ENCODE peak calls at places on chromosomes 13 and 19, in ten cellular contexts. I is fibroblast of lung; U is CD8-positive, alpha-beta T cell; H is glutamatergic neuron; Z is neural progenitor cell; Y is stomach; S is astrocyte of the spinal cord; J is ascending aorta; W is esophagus squamous epithelium; F is tibial artery. B is an unnamed sample.

GRCh38 chr19:34357431-34357830 is 7.6 kb upstream of the GPI start:
- DNase-seq in I (no peak), U (no peak), H (no peak), Z (no peak), Y (no peak), S (no peak), J (no peak), W (no peak), F (no peak), B (no peak)

GRCh38 chr13:99224019-99224418 is 23.4 kb downstream of the UBAC2 start:
- DNase-seq in I (no peak), U (no peak), H (no peak), Z (peak), Y (no peak), S (no peak), J (no peak), W (no peak), F (no peak), B (no peak)

GRCh38 chr13:59320021-59320420 is 843.7 kb downstream of the DIAPH3 start:
- DNase-seq in I (no peak), U (no peak), H (no peak), Z (no peak), Y (no peak), S (no peak), J (no peak), W (no peak), F (no peak), B (no peak)

GRCh38 chr13:94674609-94675348 is 37.6 kb downstream of the SOX21 start:
- DNase-seq in I (peak), U (peak), H (peak), Z (peak), Y (peak), S (peak), J (no peak), W (no peak), F (peak), B (no peak)

GRCh38 chr19:7172794-7173193 is 103.3 kb downstream of the ZNF557 start:
- DNase-seq in I (no peak), U (no peak), H (no peak), Z (no peak), Y (no peak), S (no peak), J (no peak), W (no peak), F (no peak), B (no peak)

GRCh38 chr13:101728615-101729014 is 276.1 kb downstream of the ITGBL1 start:
- DNase-seq in I (no peak), U (no peak), H (no peak), Z (no peak), Y (no peak), S (no peak), J (no peak), W (no peak), F (no peak), B (no peak)

GRCh38 chr13:19153782-19154450 is 27.7 kb downstream of the TUBA3C start:
- DNase-seq in I (no peak), U (no peak), H (no peak), Z (no peak), Y (no peak), S (no peak), J (no peak), W (no peak), F (no peak), B (no peak)

GRCh38 chr13:43021926-43022670 is 1.3 kb upstream of the DNAJC15 start:
- DNase-seq in I (peak), U (no peak), H (no peak), Z (no peak), Y (no peak), S (no peak), J (no peak), W (no peak), F (no peak), B (no peak)

GRCh38 chr19:11180346-11180745 is 17.0 kb downstream of the KANK2 start:
- DNase-seq in I (no peak), U (no peak), H (no peak), Z (no peak), Y (no peak), S (no peak), J (no peak), W (no peak), F (no peak), B (no peak)

GRCh38 chr13:95267662-95268369 is 33.4 kb downstream of the ABCC4 start:
- DNase-seq in I (peak), U (no peak), H (no peak), Z (no peak), Y (peak), S (peak), J (no peak), W (no peak), F (no peak), B (no peak)

GRCh38 chr19:49614096-49614857 is 23.3 kb downstream of the PRR12 start:
- DNase-seq in I (peak), U (no peak), H (no peak), Z (no peak), Y (no peak), S (peak), J (no peak), W (no peak), F (no peak), B (no peak)

GRCh38 chr19:10305139-10305806 is 4.3 kb downstream of the ZGLP1 start:
- DNase-seq in I (peak), U (no peak), H (no peak), Z (no peak), Y (no peak), S (no peak), J (no peak), W (no peak), F (peak), B (no peak)

GRCh38 chr13:62294210-62294609 is 878.6 kb upstream of the PCDH20 start:
- DNase-seq in I (peak), U (no peak), H (no peak), Z (no peak), Y (no peak), S (peak), J (no peak), W (no peak), F (no peak), B (no peak)

GRCh38 chr13:62626771-62627170 is 1211.1 kb upstream of the PCDH20 start:
- DNase-seq in I (no peak), U (no peak), H (no peak), Z (peak), Y (no peak), S (no peak), J (no peak), W (no peak), F (no peak), B (no peak)

DNA sequence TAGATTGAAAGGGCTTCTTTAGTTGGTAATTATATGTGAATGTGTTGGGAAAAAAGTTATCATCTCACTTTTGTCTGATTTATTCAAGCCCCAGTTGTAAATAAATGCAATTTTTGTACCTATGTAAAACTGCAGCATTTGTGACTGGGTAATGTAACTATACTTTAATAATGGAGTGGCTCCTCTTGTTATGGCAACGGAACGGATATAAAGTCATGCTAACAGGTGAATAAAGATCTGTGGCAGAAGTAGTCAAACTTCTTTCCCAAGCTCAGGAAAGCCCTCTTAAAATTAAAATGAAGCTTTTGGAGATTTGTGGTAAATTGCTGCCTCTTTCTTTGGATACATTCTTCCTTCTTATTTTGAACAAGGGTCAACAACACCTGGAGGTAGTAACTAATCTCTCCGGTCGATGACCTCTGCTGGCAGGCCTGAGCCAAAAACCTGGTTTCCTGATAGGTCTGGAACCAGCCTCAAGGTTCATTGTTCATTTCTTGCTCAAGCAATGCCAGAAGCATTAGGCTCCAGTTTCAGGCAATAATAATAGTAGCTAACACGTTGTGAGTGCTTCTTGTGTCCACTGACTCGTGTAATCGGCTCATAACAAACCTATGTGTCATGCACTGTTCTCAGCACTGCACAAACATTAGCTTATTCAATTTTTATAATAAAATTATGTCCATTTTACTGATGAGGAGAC is 313.4 kb upstream of the DACH1 start:
- DNase-seq in I (peak), U (no peak), H (no peak), Z (peak), Y (no peak), S (peak), J (no peak), W (no peak), F (no peak), B (no peak)
- TF ChIP-seq CTCF in I (no peak), U (no peak), H (no peak), Z (no peak), Y (no peak), S (no peak), J (no peak), W (no peak), F (no peak), B (no peak)

GRCh38 chr13:40340368-40341085 is 325.9 kb downstream of the FOXO1 start:
- DNase-seq in I (peak), U (peak), H (no peak), Z (peak), Y (no peak), S (no peak), J (no peak), W (no peak), F (no peak), B (peak)
- TF ChIP-seq CTCF in I (no peak), U (no peak), H (no peak), Z (no peak), Y (no peak), S (no peak), J (no peak), W (no peak), F (no peak), B (peak)

GRCh38 chr19:4233282-4233853 is 4.0 kb downstream of the EBI3 start:
- DNase-seq in I (no peak), U (peak), H (peak), Z (peak), Y (peak), S (no peak), J (no peak), W (no peak), F (no peak), B (peak)
- TF ChIP-seq CTCF in I (peak), U (peak), H (peak), Z (peak), Y (no peak), S (peak), J (peak), W (peak), F (peak), B (peak)

GRCh38 chr19:45527731-45528130 is 20.5 kb downstream of the VASP start:
- DNase-seq in I (no peak), U (no peak), H (no peak), Z (peak), Y (no peak), S (no peak), J (no peak), W (no peak), F (no peak), B (no peak)
- TF ChIP-seq CTCF in I (no peak), U (no peak), H (no peak), Z (peak), Y (no peak), S (no peak), J (no peak), W (no peak), F (no peak), B (no peak)

DNA sequence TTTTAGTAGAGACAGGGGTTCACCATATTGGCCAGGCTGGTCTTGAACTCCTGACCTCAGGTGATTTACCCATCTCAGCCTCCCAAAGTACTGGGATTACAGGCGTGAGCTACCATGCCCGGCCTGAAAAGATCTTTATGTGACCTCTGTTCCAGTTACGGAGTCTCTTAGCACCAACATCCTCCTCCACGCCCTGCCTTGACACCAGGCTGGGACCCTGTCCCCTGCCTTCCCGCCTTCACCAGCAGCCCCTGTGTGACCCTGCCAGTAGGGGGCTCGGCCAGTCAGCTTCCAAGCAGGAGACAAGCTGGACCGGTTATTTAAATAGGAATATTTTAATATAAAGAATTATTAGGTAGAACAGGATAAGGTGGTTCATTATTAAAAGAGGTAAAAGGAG is 54.2 kb downstream of the GPR12 start:
- DNase-seq in I (no peak), U (no peak), H (no peak), Z (no peak), Y (no peak), S (no peak), J (no peak), W (no peak), F (no peak), B (peak)
- TF ChIP-seq CTCF in I (no peak), U (no peak), H (no peak), Z (peak), Y (no peak), S (no peak), J (no peak), W (no peak), F (no peak), B (no peak)